ENCODE peak calls at places on chromosomes 7 and 10, in ten cellular contexts. X, T, C, I, W, Q, Y, N, D and H are unnamed samples.

GRCh38 chr10:7525314-7526016 is 114.6 kb upstream of the SFMBT2 start:
- DNase-seq in Y (peak; percentile 46), I (peak; percentile 72), X (no peak), N (peak; percentile 39), W (peak; percentile 88), D (peak; percentile 71), T (peak; percentile 24), Q (no peak), C (peak; percentile 39), H (peak; percentile 17)

GRCh38 chr10:110398419-110399162 is 93.9 kb upstream of the SMNDC1 start:
- DNase-seq in D (peak; percentile 89), N (no peak), Q (peak; percentile 73), Y (peak; percentile 59), T (no peak), W (no peak), I (no peak), X (no peak), C (no peak), H (no peak)

GRCh38 chr7:108455833-108456677 is at the start of gene NRCAM:
- DNase-seq in I (no peak), N (peak; percentile 90), Q (no peak), W (peak; percentile 61), X (peak; percentile 29), D (peak; percentile 64), C (no peak), Y (peak; percentile 94), T (peak; percentile 83), H (no peak)

GRCh38 chr10:110137142-110137545 is 70.3 kb upstream of the MXI1 start:
- DNase-seq in W (peak; percentile 96), I (no peak), T (peak; percentile 40), C (peak; percentile 26), D (no peak), Q (no peak), X (no peak), Y (no peak), N (peak; percentile 7), H (no peak)

GRCh38 chr10:95416973-95417372 is 126.2 kb upstream of the PDLIM1 start:
- DNase-seq in D (no peak), I (no peak), W (no peak), X (no peak), C (no peak), Q (peak; percentile 41), Y (no peak), T (no peak), N (no peak), H (no peak)

GRCh38 chr10:16987129-16987670 is 142.4 kb downstream of the CUBN start:
- DNase-seq in T (no peak), C (no peak), Q (no peak), D (no peak), W (no peak), I (no peak), X (no peak), Y (no peak), N (no peak), H (no peak)

GRCh38 chr10:102401735-102402511 is 6.4 kb downstream of the NFKB2 start:
- DNase-seq in C (no peak), T (no peak), I (no peak), Y (no peak), Q (no peak), N (no peak), X (no peak), D (peak; percentile 63), W (no peak), H (no peak)

GRCh38 chr10:91493313-91493712 is 83.2 kb downstream of the HECTD2 start:
- DNase-seq in X (no peak), W (no peak), C (no peak), D (no peak), Q (no peak), N (no peak), I (no peak), Y (no peak), T (peak; percentile 0), H (no peak)

GRCh38 chr10:5963071-5963470 is 14.3 kb downstream of the IL15RA start:
- DNase-seq in I (no peak), C (no peak), Q (no peak), D (no peak), W (no peak), Y (no peak), T (no peak), N (no peak), X (no peak), H (no peak)

GRCh38 chr10:93873427-93874115 is 20.2 kb upstream of the SLC35G1 start:
- DNase-seq in C (no peak), Q (no peak), T (no peak), X (no peak), W (no peak), I (no peak), D (no peak), Y (no peak), N (no peak), H (no peak)

GRCh38 chr7:35776686-35777085 is 24.2 kb upstream of the SEPTIN7 start:
- DNase-seq in T (no peak), D (no peak), I (no peak), X (no peak), N (no peak), Y (no peak), C (no peak), Q (no peak), W (no peak), H (no peak)

GRCh38 chr10:121753726-121754476 is 155.7 kb upstream of the FGFR2 start:
- DNase-seq in X (no peak), C (peak; percentile 11), D (no peak), Q (no peak), I (no peak), T (no peak), W (no peak), Y (no peak), N (no peak), H (no peak)

GRCh38 chr10:48804740-48805182 is 120.1 kb downstream of the WDFY4 start:
- DNase-seq in Q (no peak), Y (no peak), I (no peak), T (no peak), D (no peak), C (no peak), W (no peak), X (no peak), N (no peak), H (no peak)

GRCh38 chr10:35355971-35356724 is 19.8 kb downstream of the CCNY start:
- DNase-seq in W (no peak), D (no peak), C (no peak), Q (no peak), I (no peak), X (no peak), Y (no peak), T (no peak), N (no peak), H (no peak)

GRCh38 chr7:151886783-151887182 is 9.9 kb upstream of the PRKAG2 start:
- DNase-seq in T (no peak), W (no peak), Y (no peak), Q (peak; percentile 53), N (no peak), C (no peak), I (no peak), D (no peak), X (no peak), H (no peak)

GRCh38 chr10:126465771-126466170 is 77.5 kb upstream of the ADAM12 start:
- DNase-seq in W (peak; percentile 31), T (no peak), N (no peak), Q (no peak), C (no peak), D (no peak), X (no peak), I (no peak), Y (no peak), H (no peak)

GRCh38 chr7:148898845-148899474 is 14.9 kb upstream of the EZH2 start:
- DNase-seq in W (no peak), N (no peak), T (no peak), I (no peak), Y (no peak), X (no peak), D (peak; percentile 17), Q (no peak), C (no peak), H (no peak)